ENCODE peak calls at places on chromosomes 6 and 20, in five cellular contexts. W is H1, Q is IMR-90, O is H9, B is mesenchymal stem cell. E is an unnamed sample.
A peak's percentile ranks its signal among the peaks of the same experiment; 100 is the strongest.

GRCh38 chr20:4289875-4290274 is 274.5 kb upstream of the RNF24 start:
- DNase-seq in W (no peak), Q (no peak), B (no peak), O (no peak), E (no peak)

GRCh38 chr6:62775427-62776022 is 435.7 kb upstream of the FKBP1C start:
- DNase-seq in W (no peak), B (peak; percentile 9), Q (no peak), O (no peak), E (peak; percentile 6)

GRCh38 chr20:36684747-36685146 is 38.8 kb upstream of the SLA2 start:
- DNase-seq in W (no peak), Q (no peak), B (no peak), O (no peak), E (no peak)

GRCh38 chr20:34110025-34111013 is 1.7 kb downstream of the EIF2S2 start:
- DNase-seq in Q (peak; percentile 10), W (no peak), O (no peak), B (peak; percentile 51), E (no peak)

GRCh38 chr20:37986873-37987601 is 46.2 kb downstream of the TTI1 start:
- DNase-seq in Q (peak; percentile 6), W (no peak), O (no peak), B (no peak), E (peak; percentile 29)

GRCh38 chr6:8113260-8113659 is 10.9 kb upstream of the EEF1E1 start:
- DNase-seq in O (no peak), W (no peak), Q (peak; percentile 52), B (no peak), E (no peak)

GRCh38 chr6:39189915-39190544 is 39.2 kb downstream of the KCNK5 start:
- DNase-seq in B (no peak), Q (peak; percentile 3), W (peak; percentile 79), O (peak; percentile 87), E (peak; percentile 31)

GRCh38 chr6:139242457-139243240 is 49.1 kb downstream of the TXLNB start:
- DNase-seq in W (no peak), Q (no peak), B (no peak), O (peak; percentile 34), E (no peak)

GRCh38 chr6:30447237-30447636 is 42.1 kb upstream of the HLA-E start:
- DNase-seq in Q (peak; percentile 8), O (peak; percentile 83), B (peak; percentile 32), W (peak; percentile 70), E (peak; percentile 29)

GRCh38 chr20:219290-220115 is 7.6 kb upstream of the DEFB129 start:
- DNase-seq in B (peak; percentile 26), W (no peak), Q (peak; percentile 7), O (peak; percentile 31), E (no peak)

GRCh38 chr6:129140571-129140970 is 257.6 kb downstream of the LAMA2 start:
- DNase-seq in W (no peak), B (no peak), Q (peak; percentile 50), O (no peak), E (no peak)

GRCh38 chr6:33985947-33986346 is 159.9 kb downstream of the GRM4 start:
- DNase-seq in B (no peak), Q (no peak), O (peak; percentile 4), W (no peak), E (no peak)

GRCh38 chr6:8705435-8706020 is 270.2 kb upstream of the SLC35B3 start:
- DNase-seq in O (no peak), B (no peak), Q (no peak), W (no peak), E (peak; percentile 8)

GRCh38 chr6:84512396-84512795 is 252.0 kb downstream of the TBX18 start:
- DNase-seq in W (no peak), B (no peak), Q (no peak), O (no peak), E (no peak)

GRCh38 chr6:167678102-167679101 is 148.3 kb upstream of the AFDN start:
- DNase-seq in W (peak; percentile 84), O (peak; percentile 76), B (peak; percentile 73), Q (no peak), E (peak; percentile 71)

GRCh38 chr6:45681860-45682488 is 304.2 kb upstream of the SUPT3H start:
- DNase-seq in B (peak; percentile 92), O (no peak), W (no peak), Q (no peak), E (no peak)

GRCh38 chr6:48325701-48326100 is 214.7 kb upstream of the PTCHD4 start:
- DNase-seq in W (no peak), B (peak; percentile 57), Q (peak; percentile 50), O (no peak), E (no peak)

GRCh38 chr20:24736131-24736843 is 212.8 kb upstream of the CST7 start:
- DNase-seq in W (no peak), Q (peak; percentile 29), O (no peak), B (no peak), E (no peak)

GRCh38 chr6:27867051-27867940 is 44.9 kb downstream of the OR2B2 start:
- DNase-seq in B (peak; percentile 81), O (peak; percentile 86), Q (peak; percentile 78), W (peak; percentile 94), E (peak; percentile 60)

GRCh38 chr6:144285798-144286502 is 815 bp downstream of the UTRN start:
- DNase-seq in B (peak; percentile 78), Q (peak; percentile 30), O (peak; percentile 63), W (peak; percentile 69), E (no peak)

GRCh38 chr20:4069741-4070140 is 54.4 kb upstream of the RNF24 start:
- DNase-seq in O (no peak), B (peak; percentile 63), Q (peak; percentile 72), W (no peak), E (no peak)

GRCh38 chr20:54619181-54619580 is 143.8 kb downstream of the DOK5 start:
- DNase-seq in Q (no peak), O (no peak), W (no peak), B (no peak), E (no peak)

GRCh38 chr6:41488392-41489129 is 57.6 kb upstream of the FOXP4 start:
- DNase-seq in B (peak; percentile 93), O (peak; percentile 71), Q (peak; percentile 92), W (peak; percentile 62), E (peak; percentile 76)

GRCh38 chr6:154410619-154411044 is 54.0 kb upstream of the IPCEF1 start:
- DNase-seq in B (peak; percentile 94), Q (peak; percentile 97), O (no peak), W (no peak), E (no peak)

GRCh38 chr6:52749546-52750152 is 13.6 kb downstream of the GSTA2 start:
- DNase-seq in B (no peak), O (no peak), Q (no peak), W (no peak), E (no peak)

GRCh38 chr20:23926941-23927872 is 47.7 kb upstream of the CST5 start:
- DNase-seq in B (no peak), Q (no peak), O (no peak), W (no peak), E (no peak)

GRCh38 chr6:111472933-111473435 is 10.0 kb downstream of the REV3L start:
- DNase-seq in Q (no peak), O (no peak), B (no peak), W (no peak), E (no peak)

GRCh38 chr6:45741437-45742166 is 274.1 kb downstream of the CLIC5 start:
- DNase-seq in O (no peak), B (no peak), Q (peak; percentile 44), W (no peak), E (no peak)

GRCh38 chr6:49548613-49549304 is 1.7 kb upstream of the C6orf141 start:
- DNase-seq in Q (no peak), B (no peak), O (peak; percentile 50), W (no peak), E (no peak)

GRCh38 chr6:25133479-25133878 is 145.7 kb upstream of the CARMIL1 start:
- DNase-seq in O (no peak), B (no peak), W (no peak), Q (no peak), E (no peak)

GRCh38 chr6:84685983-84686584 is 78.3 kb downstream of the TBX18 start:
- DNase-seq in O (no peak), Q (peak; percentile 16), B (no peak), W (peak; percentile 51), E (no peak)

GRCh38 chr6:39312912-39313525 is 1.2 kb downstream of the KCNK17 start:
- DNase-seq in B (no peak), W (peak; percentile 55), Q (no peak), O (peak; percentile 39), E (no peak)

GRCh38 chr20:21465799-21466198 is 48.1 kb downstream of the NKX2-2 start:
- DNase-seq in W (no peak), B (no peak), O (no peak), Q (no peak), E (no peak)

DNA sequence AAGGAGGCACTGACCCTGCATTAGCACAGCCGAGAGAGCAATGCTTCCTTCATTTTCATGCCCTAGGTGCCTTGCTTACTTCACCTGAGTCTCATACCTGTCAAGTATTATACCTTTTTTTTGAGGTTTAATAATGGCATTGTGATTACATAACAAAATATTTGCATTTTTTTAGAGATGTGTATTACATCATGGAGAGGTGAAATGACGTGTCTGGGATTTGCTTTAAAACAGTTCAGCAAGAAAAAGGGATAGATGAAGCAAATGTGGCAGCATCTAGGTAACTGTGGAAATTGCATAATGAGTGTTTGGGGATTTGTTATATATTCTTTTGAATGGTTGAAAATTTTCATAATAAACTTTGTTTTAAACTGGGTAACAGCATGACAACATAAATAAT is 48.9 kb downstream of the NKX2-2 start:
- DNase-seq in O (no peak), Q (no peak), W (no peak), B (no peak), E (no peak)
- H2BK5ac ChIP-seq in O (no peak overlapping the region), Q (no peak overlapping the region), W (no peak overlapping the region), B (no peak overlapping the region), E (no peak overlapping the region)

GRCh38 chr6:17035257-17035757 is 66.5 kb upstream of the STMND1 start:
- DNase-seq in Q (no peak), W (no peak), B (no peak), O (no peak), E (no peak)

GRCh38 chr6:17035994-17036393 is 65.9 kb upstream of the STMND1 start:
- DNase-seq in B (no peak), Q (no peak), W (no peak), O (no peak), E (no peak)

GRCh38 chr6:17038316-17038715 is 63.5 kb upstream of the STMND1 start:
- DNase-seq in O (no peak), W (no peak), B (peak; percentile 44), Q (peak; percentile 79), E (no peak)

GRCh38 chr6:17031961-17032360 is 69.9 kb upstream of the STMND1 start:
- DNase-seq in W (no peak), O (no peak), Q (no peak), B (no peak), E (no peak)

GRCh38 chr6:17032595-17033591 is 69.0 kb upstream of the STMND1 start:
- DNase-seq in W (no peak), Q (peak; percentile 95), B (peak; percentile 94), O (no peak), E (no peak)
- H2AFZ ChIP-seq in W (no peak overlapping the region), Q (peak overlapping the region; percentile 53), B (no peak overlapping the region), O (no peak overlapping the region), E (no peak overlapping the region)

GRCh38 chr6:380234-381218 is 11.0 kb upstream of the IRF4 start:
- DNase-seq in Q (no peak), W (no peak), B (no peak), O (peak; percentile 23), E (no peak)
- H2BK120ac ChIP-seq in Q (no peak overlapping the region), W (no peak overlapping the region), B (no peak overlapping the region), O (no peak overlapping the region), E (no peak overlapping the region)

GRCh38 chr6:56037587-56037986 is 162.2 kb upstream of the BMP5 start:
- DNase-seq in O (no peak), W (no peak), B (no peak), Q (no peak), E (no peak)
- H2BK5ac ChIP-seq in O (no peak overlapping the region), W (no peak overlapping the region), B (no peak overlapping the region), Q (no peak overlapping the region), E (no peak overlapping the region)

GRCh38 chr6:159655409-159655988 is 37.5 kb downstream of the SOD2 start:
- DNase-seq in B (no peak), O (peak; percentile 46), Q (no peak), W (no peak), E (no peak)
- H2AFZ ChIP-seq in B (no peak overlapping the region), O (no peak overlapping the region), Q (no peak overlapping the region), W (no peak overlapping the region), E (no peak overlapping the region)